ENCODE peak calls at places on chromosomes 11 and 22, in five cellular contexts. One of them, this sample, is unnamed.

GRCh38 chr11:35792148-35792845 is 129.7 kb downstream of the TRIM44 start:
- DNase-seq in omental fat pad: no peak
- DNase-seq in CD4-positive, alpha-beta T cell: no peak
- DNase-seq in NAMALWA: no peak
- DNase-seq in HS-27A: no peak
- DNase-seq in this sample: peak

GRCh38 chr22:50455201-50455600 is 19.6 kb downstream of the SBF1 start:
- DNase-seq in NAMALWA: no peak
- DNase-seq in HS-27A: no peak
- DNase-seq in CD4-positive, alpha-beta T cell: no peak
- DNase-seq in omental fat pad: no peak
- DNase-seq in this sample: no peak

GRCh38 chr11:86551286-86551685 is 121.1 kb downstream of the ME3 start:
- DNase-seq in NAMALWA: no peak
- DNase-seq in omental fat pad: no peak
- DNase-seq in CD4-positive, alpha-beta T cell: no peak
- DNase-seq in HS-27A: peak
- DNase-seq in this sample: peak

GRCh38 chr11:47002366-47002765 is 65.8 kb downstream of the CSTPP1 start:
- DNase-seq in CD4-positive, alpha-beta T cell: no peak
- DNase-seq in NAMALWA: peak
- DNase-seq in HS-27A: no peak
- DNase-seq in omental fat pad: no peak
- DNase-seq in this sample: no peak

GRCh38 chr11:88533001-88533400 is 195.5 kb upstream of the CTSC start:
- DNase-seq in CD4-positive, alpha-beta T cell: no peak
- DNase-seq in HS-27A: no peak
- DNase-seq in NAMALWA: no peak
- DNase-seq in omental fat pad: no peak
- DNase-seq in this sample: no peak

GRCh38 chr11:111086058-111086457 is 159.5 kb upstream of the POU2AF2 start:
- DNase-seq in omental fat pad: no peak
- DNase-seq in NAMALWA: no peak
- DNase-seq in HS-27A: no peak
- DNase-seq in CD4-positive, alpha-beta T cell: no peak
- DNase-seq in this sample: no peak

GRCh38 chr22:42939941-42940653 is 74.9 kb downstream of the PACSIN2 start:
- DNase-seq in NAMALWA: no peak
- DNase-seq in CD4-positive, alpha-beta T cell: no peak
- DNase-seq in HS-27A: peak
- DNase-seq in omental fat pad: no peak
- DNase-seq in this sample: peak

GRCh38 chr22:23862103-23862502 is 4.4 kb downstream of the SLC2A11 start:
- DNase-seq in NAMALWA: peak
- DNase-seq in omental fat pad: no peak
- DNase-seq in HS-27A: no peak
- DNase-seq in CD4-positive, alpha-beta T cell: peak
- DNase-seq in this sample: peak

GRCh38 chr11:69001301-69002081 is 11.6 kb downstream of the MRGPRF start:
- DNase-seq in omental fat pad: peak
- DNase-seq in CD4-positive, alpha-beta T cell: no peak
- DNase-seq in HS-27A: no peak
- DNase-seq in NAMALWA: no peak
- DNase-seq in this sample: no peak

GRCh38 chr22:50422961-50423815 is 51.6 kb downstream of the SBF1 start:
- DNase-seq in CD4-positive, alpha-beta T cell: no peak
- DNase-seq in HS-27A: no peak
- DNase-seq in omental fat pad: no peak
- DNase-seq in NAMALWA: no peak
- DNase-seq in this sample: no peak

GRCh38 chr22:47599753-47600152 is 837.3 kb downstream of the TBC1D22A start:
- DNase-seq in HS-27A: no peak
- DNase-seq in omental fat pad: no peak
- DNase-seq in CD4-positive, alpha-beta T cell: no peak
- DNase-seq in NAMALWA: no peak
- DNase-seq in this sample: no peak

GRCh38 chr11:96013459-96014213 is 89.7 kb upstream of the MTMR2 start:
- DNase-seq in CD4-positive, alpha-beta T cell: no peak
- DNase-seq in NAMALWA: no peak
- DNase-seq in omental fat pad: no peak
- DNase-seq in HS-27A: no peak
- DNase-seq in this sample: no peak

GRCh38 chr11:37306563-37306962 is 708.5 kb upstream of the RAG2 start:
- DNase-seq in CD4-positive, alpha-beta T cell: no peak
- DNase-seq in omental fat pad: no peak
- DNase-seq in HS-27A: no peak
- DNase-seq in NAMALWA: no peak
- DNase-seq in this sample: no peak

GRCh38 chr11:64303109-64304031 is 2.0 kb upstream of the ESRRA start:
- DNase-seq in HS-27A: no peak
- DNase-seq in CD4-positive, alpha-beta T cell: no peak
- DNase-seq in NAMALWA: no peak
- DNase-seq in omental fat pad: no peak
- DNase-seq in this sample: no peak

GRCh38 chr11:68130121-68130520 is 8.9 kb upstream of the CHKA start:
- DNase-seq in CD4-positive, alpha-beta T cell: no peak
- DNase-seq in omental fat pad: no peak
- DNase-seq in NAMALWA: no peak
- DNase-seq in HS-27A: no peak
- DNase-seq in this sample: no peak

This sample was measured in A673.